ENCODE peak calls at places on chromosomes 12 and 14, in eight cellular contexts. One of them, this sample, is unnamed.

GRCh38 chr14:67395086-67395875 is 16.7 kb downstream of the PLEK2 start:
- DNase-seq in PC-3: no peak
- DNase-seq in nephron progenitor cell: peak
- DNase-seq in lower lobe of right lung: no peak
- DNase-seq in IMR-90: no peak
- DNase-seq in fibroblast of lung: no peak
- DNase-seq in AG04450: no peak
- DNase-seq in Calu3: no peak
- DNase-seq in this sample: no peak

GRCh38 chr12:53123578-53124351 is 20.5 kb downstream of the SOAT2 start:
- DNase-seq in Calu3: no peak
- DNase-seq in PC-3: peak
- DNase-seq in lower lobe of right lung: no peak
- DNase-seq in fibroblast of lung: peak
- DNase-seq in AG04450: no peak
- DNase-seq in IMR-90: peak
- DNase-seq in nephron progenitor cell: no peak
- DNase-seq in this sample: peak

GRCh38 chr12:64373204-64373603 is 17.4 kb downstream of the C12orf56 start:
- DNase-seq in lower lobe of right lung: no peak
- DNase-seq in nephron progenitor cell: no peak
- DNase-seq in AG04450: no peak
- DNase-seq in fibroblast of lung: no peak
- DNase-seq in PC-3: no peak
- DNase-seq in Calu3: no peak
- DNase-seq in IMR-90: no peak
- DNase-seq in this sample: no peak

GRCh38 chr14:66443158-66443695 is 42.9 kb upstream of the CCDC196 start:
- DNase-seq in IMR-90: no peak
- DNase-seq in nephron progenitor cell: peak
- DNase-seq in PC-3: peak
- DNase-seq in fibroblast of lung: peak
- DNase-seq in lower lobe of right lung: no peak
- DNase-seq in Calu3: no peak
- DNase-seq in AG04450: no peak
- DNase-seq in this sample: peak

GRCh38 chr14:71121711-71122110 is 214.5 kb downstream of the PCNX1 start:
- DNase-seq in lower lobe of right lung: no peak
- DNase-seq in nephron progenitor cell: no peak
- DNase-seq in fibroblast of lung: no peak
- DNase-seq in PC-3: no peak
- DNase-seq in Calu3: no peak
- DNase-seq in AG04450: no peak
- DNase-seq in IMR-90: no peak
- DNase-seq in this sample: no peak

GRCh38 chr14:53378142-53378541 is 225.0 kb upstream of the DDHD1 start:
- DNase-seq in Calu3: no peak
- DNase-seq in AG04450: no peak
- DNase-seq in nephron progenitor cell: no peak
- DNase-seq in PC-3: no peak
- DNase-seq in fibroblast of lung: no peak
- DNase-seq in IMR-90: no peak
- DNase-seq in lower lobe of right lung: no peak
- DNase-seq in this sample: no peak

GRCh38 chr12:42865282-42865681 is 275.7 kb upstream of the PRICKLE1 start:
- DNase-seq in fibroblast of lung: peak
- DNase-seq in IMR-90: no peak
- DNase-seq in PC-3: peak
- DNase-seq in Calu3: no peak
- DNase-seq in AG04450: no peak
- DNase-seq in nephron progenitor cell: no peak
- DNase-seq in lower lobe of right lung: no peak
- DNase-seq in this sample: no peak

GRCh38 chr14:59026086-59026485 is 162.4 kb upstream of the DAAM1 start:
- DNase-seq in PC-3: no peak
- DNase-seq in AG04450: no peak
- DNase-seq in nephron progenitor cell: no peak
- DNase-seq in Calu3: no peak
- DNase-seq in fibroblast of lung: peak
- DNase-seq in IMR-90: no peak
- DNase-seq in lower lobe of right lung: no peak
- DNase-seq in this sample: peak

GRCh38 chr12:3097186-3097804 is 20.1 kb downstream of the TSPAN9 start:
- DNase-seq in Calu3: peak
- DNase-seq in AG04450: no peak
- DNase-seq in PC-3: no peak
- DNase-seq in IMR-90: peak
- DNase-seq in fibroblast of lung: peak
- DNase-seq in nephron progenitor cell: no peak
- DNase-seq in lower lobe of right lung: peak
- DNase-seq in this sample: no peak

GRCh38 chr14:59195898-59196297 is 7.4 kb downstream of the DAAM1 start:
- DNase-seq in Calu3: no peak
- DNase-seq in AG04450: no peak
- DNase-seq in fibroblast of lung: no peak
- DNase-seq in PC-3: no peak
- DNase-seq in lower lobe of right lung: no peak
- DNase-seq in nephron progenitor cell: no peak
- DNase-seq in IMR-90: no peak
- DNase-seq in this sample: no peak

GRCh38 chr12:88953029-88953586 is 372.8 kb upstream of the KITLG start:
- DNase-seq in AG04450: no peak
- DNase-seq in lower lobe of right lung: no peak
- DNase-seq in fibroblast of lung: no peak
- DNase-seq in nephron progenitor cell: no peak
- DNase-seq in PC-3: no peak
- DNase-seq in IMR-90: no peak
- DNase-seq in Calu3: no peak
- DNase-seq in this sample: no peak

GRCh38 chr14:55707365-55707804 is 127.4 kb downstream of the KTN1 start:
- DNase-seq in nephron progenitor cell: no peak
- DNase-seq in lower lobe of right lung: no peak
- DNase-seq in fibroblast of lung: peak
- DNase-seq in Calu3: no peak
- DNase-seq in IMR-90: peak
- DNase-seq in AG04450: no peak
- DNase-seq in PC-3: peak
- DNase-seq in this sample: peak

GRCh38 chr12:4112734-4113396 is 160.7 kb upstream of the CCND2 start:
- DNase-seq in lower lobe of right lung: no peak
- DNase-seq in nephron progenitor cell: no peak
- DNase-seq in fibroblast of lung: peak
- DNase-seq in PC-3: no peak
- DNase-seq in AG04450: no peak
- DNase-seq in IMR-90: peak
- DNase-seq in Calu3: no peak
- DNase-seq in this sample: no peak

GRCh38 chr12:103864710-103865109 is 23.7 kb upstream of the NT5DC3 start:
- DNase-seq in fibroblast of lung: no peak
- DNase-seq in Calu3: no peak
- DNase-seq in lower lobe of right lung: no peak
- DNase-seq in PC-3: no peak
- DNase-seq in AG04450: no peak
- DNase-seq in nephron progenitor cell: no peak
- DNase-seq in IMR-90: no peak
- DNase-seq in this sample: no peak

GRCh38 chr12:85821759-85822158 is 14.4 kb downstream of the RASSF9 start:
- DNase-seq in IMR-90: no peak
- DNase-seq in nephron progenitor cell: no peak
- DNase-seq in AG04450: no peak
- DNase-seq in fibroblast of lung: no peak
- DNase-seq in PC-3: peak
- DNase-seq in Calu3: no peak
- DNase-seq in lower lobe of right lung: no peak
- DNase-seq in this sample: no peak

GRCh38 chr12:53781218-53781801 is 29.5 kb upstream of the CISTR start:
- DNase-seq in PC-3: no peak
- DNase-seq in lower lobe of right lung: no peak
- DNase-seq in Calu3: no peak
- DNase-seq in nephron progenitor cell: no peak
- DNase-seq in fibroblast of lung: no peak
- DNase-seq in IMR-90: peak
- DNase-seq in AG04450: no peak
- DNase-seq in this sample: no peak

GRCh38 chr12:51686727-51687126 is 95.7 kb downstream of the SCN8A start:
- DNase-seq in AG04450: no peak
- DNase-seq in fibroblast of lung: peak
- DNase-seq in Calu3: no peak
- DNase-seq in nephron progenitor cell: no peak
- DNase-seq in IMR-90: peak
- DNase-seq in PC-3: peak
- DNase-seq in lower lobe of right lung: no peak
- DNase-seq in this sample: peak

GRCh38 chr12:34604227-34604626 is 581.9 kb downstream of the ALG10 start:
- DNase-seq in AG04450: no peak
- DNase-seq in PC-3: no peak
- DNase-seq in lower lobe of right lung: peak
- DNase-seq in fibroblast of lung: no peak
- DNase-seq in Calu3: no peak
- DNase-seq in IMR-90: no peak
- DNase-seq in nephron progenitor cell: no peak
- DNase-seq in this sample: no peak

GRCh38 chr12:46126050-46126727 is 135.8 kb upstream of the SCAF11 start:
- DNase-seq in fibroblast of lung: no peak
- DNase-seq in PC-3: peak
- DNase-seq in lower lobe of right lung: no peak
- DNase-seq in nephron progenitor cell: no peak
- DNase-seq in IMR-90: no peak
- DNase-seq in AG04450: no peak
- DNase-seq in Calu3: no peak
- DNase-seq in this sample: no peak
- TF ChIP-seq CTCF in fibroblast of lung: no peak
- TF ChIP-seq CTCF in PC-3: no peak
- TF ChIP-seq CTCF in lower lobe of right lung: no peak
- TF ChIP-seq CTCF in nephron progenitor cell: no peak
- TF ChIP-seq CTCF in IMR-90: no peak
- TF ChIP-seq CTCF in AG04450: no peak
- TF ChIP-seq CTCF in Calu3: no peak
- TF ChIP-seq CTCF in this sample: no peak

GRCh38 chr12:1644523-1645438 is 15.8 kb downstream of the WNT5B start:
- DNase-seq in PC-3: no peak
- DNase-seq in lower lobe of right lung: no peak
- DNase-seq in fibroblast of lung: peak
- DNase-seq in nephron progenitor cell: no peak
- DNase-seq in IMR-90: peak
- DNase-seq in Calu3: no peak
- DNase-seq in AG04450: peak
- DNase-seq in this sample: peak
- TF ChIP-seq CTCF in PC-3: no peak
- TF ChIP-seq CTCF in lower lobe of right lung: no peak
- TF ChIP-seq CTCF in fibroblast of lung: no peak
- TF ChIP-seq CTCF in nephron progenitor cell: no peak
- TF ChIP-seq CTCF in IMR-90: no peak
- TF ChIP-seq CTCF in Calu3: no peak
- TF ChIP-seq CTCF in AG04450: no peak
- TF ChIP-seq CTCF in this sample: no peak

DNA sequence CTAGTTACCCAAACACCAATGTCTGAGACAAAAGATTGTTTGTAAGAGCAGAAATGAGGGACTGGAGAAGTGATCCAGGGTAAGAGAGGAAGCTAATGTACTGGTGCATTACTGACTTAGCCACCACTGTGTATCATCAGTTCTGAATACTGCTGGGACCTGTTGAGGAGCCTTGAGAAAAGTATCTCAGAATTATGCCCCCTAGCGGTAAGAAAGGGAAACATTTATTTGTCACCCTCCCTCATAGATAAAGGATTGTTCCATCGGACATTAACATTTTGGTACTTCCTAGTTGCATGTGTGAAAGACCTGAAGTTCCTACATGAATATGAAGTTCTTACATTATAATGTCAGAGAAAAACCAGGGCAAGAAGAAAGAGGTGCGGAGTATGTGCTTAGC is 612.5 kb downstream of the FSCB start:
- DNase-seq in AG04450: no peak
- DNase-seq in lower lobe of right lung: no peak
- DNase-seq in IMR-90: peak
- DNase-seq in nephron progenitor cell: no peak
- DNase-seq in Calu3: no peak
- DNase-seq in fibroblast of lung: no peak
- DNase-seq in PC-3: peak
- DNase-seq in this sample: no peak
- TF ChIP-seq CTCF in AG04450: peak
- TF ChIP-seq CTCF in lower lobe of right lung: peak
- TF ChIP-seq CTCF in IMR-90: peak
- TF ChIP-seq CTCF in nephron progenitor cell: peak
- TF ChIP-seq CTCF in Calu3: no peak
- TF ChIP-seq CTCF in fibroblast of lung: peak
- TF ChIP-seq CTCF in PC-3: peak
- TF ChIP-seq CTCF in this sample: peak

GRCh38 chr12:55745361-55746146 is 2.6 kb downstream of the GDF11 start:
- DNase-seq in IMR-90: no peak
- DNase-seq in PC-3: no peak
- DNase-seq in fibroblast of lung: no peak
- DNase-seq in AG04450: no peak
- DNase-seq in Calu3: no peak
- DNase-seq in nephron progenitor cell: peak
- DNase-seq in lower lobe of right lung: no peak
- DNase-seq in this sample: no peak
- TF ChIP-seq CTCF in IMR-90: no peak
- TF ChIP-seq CTCF in PC-3: no peak
- TF ChIP-seq CTCF in fibroblast of lung: no peak
- TF ChIP-seq CTCF in AG04450: no peak
- TF ChIP-seq CTCF in Calu3: no peak
- TF ChIP-seq CTCF in nephron progenitor cell: no peak
- TF ChIP-seq CTCF in lower lobe of right lung: no peak
- TF ChIP-seq CTCF in this sample: no peak

DNA sequence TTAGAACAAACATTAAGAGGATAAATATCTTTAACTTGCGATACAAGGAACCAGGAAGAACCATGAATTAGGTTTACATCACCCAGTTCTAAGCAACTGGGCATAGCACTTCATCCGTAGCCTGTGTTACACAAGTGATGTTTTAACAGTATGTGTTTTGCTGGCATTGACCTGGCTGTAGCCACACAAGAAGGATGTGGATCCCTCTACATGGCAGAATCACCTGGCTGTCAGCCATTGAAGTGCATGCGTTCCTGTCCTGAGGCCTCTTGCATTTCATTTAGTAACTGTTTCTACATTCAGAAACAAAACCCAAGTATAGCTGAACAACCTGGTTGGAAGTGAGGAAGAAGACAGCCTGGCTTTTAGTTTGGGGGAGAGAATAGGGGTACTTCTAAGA is 72.2 kb downstream of the TGFB3 start:
- DNase-seq in lower lobe of right lung: no peak
- DNase-seq in IMR-90: no peak
- DNase-seq in Calu3: no peak
- DNase-seq in AG04450: no peak
- DNase-seq in PC-3: no peak
- DNase-seq in nephron progenitor cell: no peak
- DNase-seq in fibroblast of lung: no peak
- DNase-seq in this sample: no peak
- TF ChIP-seq CTCF in lower lobe of right lung: no peak
- TF ChIP-seq CTCF in IMR-90: no peak
- TF ChIP-seq CTCF in Calu3: no peak
- TF ChIP-seq CTCF in AG04450: no peak
- TF ChIP-seq CTCF in PC-3: no peak
- TF ChIP-seq CTCF in nephron progenitor cell: no peak
- TF ChIP-seq CTCF in fibroblast of lung: no peak
- TF ChIP-seq CTCF in this sample: no peak

GRCh38 chr12:49548822-49549648 is 10.2 kb downstream of the KCNH3 start:
- DNase-seq in PC-3: no peak
- DNase-seq in fibroblast of lung: peak
- DNase-seq in nephron progenitor cell: peak
- DNase-seq in Calu3: no peak
- DNase-seq in lower lobe of right lung: no peak
- DNase-seq in AG04450: no peak
- DNase-seq in IMR-90: no peak
- DNase-seq in this sample: no peak
- TF ChIP-seq CTCF in PC-3: peak
- TF ChIP-seq CTCF in fibroblast of lung: peak
- TF ChIP-seq CTCF in nephron progenitor cell: peak
- TF ChIP-seq CTCF in Calu3: no peak
- TF ChIP-seq CTCF in lower lobe of right lung: peak
- TF ChIP-seq CTCF in AG04450: peak
- TF ChIP-seq CTCF in IMR-90: peak
- TF ChIP-seq CTCF in this sample: peak

This sample was measured in AG10803.